ENCODE peak calls at places on chromosomes 3 and 15, in six cellular contexts. V, E, I, X, C and A are unnamed samples.

GRCh38 chr15:82855286-82856092 is 46.1 kb downstream of the WHAMM start:
- ATAC-seq in E (peak), V (no peak), I (no peak), C (no peak), X (no peak), A (no peak)

GRCh38 chr15:48672206-48672605 is 26.7 kb upstream of the FBN1 start:
- ATAC-seq in V (no peak), C (no peak), E (no peak), X (no peak), I (peak), A (no peak)

GRCh38 chr3:183485093-183485492 is 56.7 kb upstream of the MCF2L2 start:
- ATAC-seq in X (no peak), C (no peak), E (no peak), V (no peak), I (no peak), A (no peak)

GRCh38 chr3:155661730-155662129 is 83.1 kb downstream of the PLCH1 start:
- ATAC-seq in X (no peak), C (no peak), I (peak), V (no peak), E (no peak), A (no peak)

GRCh38 chr3:138409171-138409570 is 25.2 kb upstream of the ESYT3 start:
- ATAC-seq in X (no peak), I (no peak), C (no peak), V (no peak), E (no peak), A (no peak)

GRCh38 chr3:28124882-28125281 is 116.5 kb upstream of the CMC1 start:
- ATAC-seq in X (peak), E (no peak), C (no peak), I (no peak), V (no peak), A (no peak)

GRCh38 chr15:33086500-33087141 is 107.9 kb downstream of the FMN1 start:
- ATAC-seq in C (no peak), I (peak), E (peak), X (peak), V (peak), A (no peak)

GRCh38 chr3:43959498-43960447 is 269.0 kb downstream of the ABHD5 start:
- ATAC-seq in I (peak), C (no peak), V (no peak), X (no peak), E (no peak), A (no peak)

GRCh38 chr3:54988302-54989022 is 60.6 kb upstream of the LRTM1 start:
- ATAC-seq in E (no peak), C (no peak), X (no peak), V (no peak), I (peak), A (peak)

GRCh38 chr3:27630892-27631291 is 91.2 kb downstream of the EOMES start:
- ATAC-seq in C (no peak), E (no peak), X (peak), I (no peak), V (no peak), A (no peak)

GRCh38 chr15:74808073-74808839 is 4.4 kb upstream of the LMAN1L start:
- ATAC-seq in V (no peak), E (peak), C (peak), I (peak), X (peak), A (no peak)

GRCh38 chr3:195023576-195023975 is 247.4 kb downstream of the XXYLT1 start:
- ATAC-seq in I (no peak), V (no peak), X (no peak), C (no peak), E (no peak), A (no peak)

GRCh38 chr3:4310971-4311370 is 7.8 kb downstream of the SETMAR start:
- ATAC-seq in V (no peak), C (no peak), I (no peak), X (no peak), E (peak), A (no peak)

GRCh38 chr15:99320374-99321215 is 69.3 kb downstream of the LRRC28 start:
- ATAC-seq in V (no peak), E (no peak), X (no peak), C (no peak), I (no peak), A (no peak)

GRCh38 chr3:11244131-11244677 is 28.0 kb upstream of the ATG7 start:
- ATAC-seq in I (no peak), C (no peak), X (no peak), E (peak), V (peak), A (no peak)

GRCh38 chr15:68792901-68793766 is 27.6 kb downstream of the ANP32A start:
- ATAC-seq in C (no peak), V (no peak), E (no peak), I (no peak), X (no peak), A (no peak)

GRCh38 chr3:8761866-8762265 is 7.5 kb downstream of the OXTR start:
- ATAC-seq in E (no peak), V (no peak), X (no peak), I (no peak), C (no peak), A (no peak)

GRCh38 chr3:51802091-51802720 is 23.2 kb upstream of the IQCF6 start:
- ATAC-seq in E (no peak), V (no peak), C (no peak), X (no peak), I (no peak), A (no peak)

GRCh38 chr15:90138071-90138833 is 36.0 kb upstream of the IDH2 start:
- ATAC-seq in C (no peak), I (no peak), V (no peak), X (no peak), E (no peak), A (peak)

DNA sequence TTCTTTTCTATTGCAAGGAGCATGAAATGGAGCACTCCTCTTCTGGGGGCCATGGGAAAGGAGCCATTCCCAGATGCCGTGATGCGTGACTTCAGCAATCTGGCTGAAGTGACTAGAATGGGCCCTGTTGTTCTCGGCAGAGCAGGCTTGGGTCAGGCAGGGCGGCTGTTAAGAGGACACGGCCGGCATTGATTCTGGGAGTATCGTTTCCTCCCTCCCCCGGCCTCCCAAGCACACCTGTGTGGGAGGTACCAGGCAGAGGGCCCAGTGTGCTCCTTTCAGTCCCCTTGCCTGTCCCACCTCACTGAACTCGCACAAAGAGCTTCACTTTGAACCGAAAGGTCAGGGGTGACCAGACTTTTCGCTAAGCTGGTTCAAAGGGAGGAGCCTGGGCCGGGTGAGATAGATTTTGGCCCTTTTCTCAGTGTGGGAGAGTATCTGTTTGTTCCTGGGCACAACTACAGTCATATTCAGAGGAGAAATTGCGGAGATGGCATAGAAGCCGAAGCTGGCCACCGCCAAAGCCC is 92.7 kb downstream of the CEMIP start:
- ATAC-seq in I (no peak), X (peak), E (no peak), C (no peak), V (no peak), A (no peak)
- TF ChIP-seq EP300 in I (no peak), X (no peak), E (no peak), C (no peak), V (no peak), A (no peak)

DNA sequence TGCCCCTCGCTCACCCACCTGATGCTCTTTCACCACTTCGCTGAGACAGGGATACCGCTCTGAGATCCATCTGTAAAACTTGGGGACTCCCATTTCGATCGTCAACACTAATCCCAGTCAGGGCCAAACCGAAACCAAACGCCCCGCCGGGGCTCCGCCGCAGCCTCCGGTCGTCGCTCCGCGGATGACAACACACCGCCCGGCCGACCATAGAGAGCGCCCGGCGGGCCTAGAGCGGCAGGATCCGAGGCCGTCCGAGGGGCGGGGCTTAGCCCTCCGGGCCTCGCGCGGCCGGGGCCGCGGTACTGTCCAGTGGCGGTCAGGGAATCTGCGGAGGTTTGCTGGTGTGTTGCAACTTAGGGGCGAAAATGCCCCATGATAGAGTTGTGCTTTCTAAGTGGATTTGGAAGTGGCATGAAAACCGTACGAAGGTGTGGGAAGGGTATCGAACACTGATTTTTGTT is at the start of gene XRN1:
- ATAC-seq in E (peak), I (peak), C (peak), X (peak), V (peak), A (peak)
- TF ChIP-seq EP300 in E (no peak), I (no peak), C (peak), X (no peak), V (no peak), A (no peak)

DNA sequence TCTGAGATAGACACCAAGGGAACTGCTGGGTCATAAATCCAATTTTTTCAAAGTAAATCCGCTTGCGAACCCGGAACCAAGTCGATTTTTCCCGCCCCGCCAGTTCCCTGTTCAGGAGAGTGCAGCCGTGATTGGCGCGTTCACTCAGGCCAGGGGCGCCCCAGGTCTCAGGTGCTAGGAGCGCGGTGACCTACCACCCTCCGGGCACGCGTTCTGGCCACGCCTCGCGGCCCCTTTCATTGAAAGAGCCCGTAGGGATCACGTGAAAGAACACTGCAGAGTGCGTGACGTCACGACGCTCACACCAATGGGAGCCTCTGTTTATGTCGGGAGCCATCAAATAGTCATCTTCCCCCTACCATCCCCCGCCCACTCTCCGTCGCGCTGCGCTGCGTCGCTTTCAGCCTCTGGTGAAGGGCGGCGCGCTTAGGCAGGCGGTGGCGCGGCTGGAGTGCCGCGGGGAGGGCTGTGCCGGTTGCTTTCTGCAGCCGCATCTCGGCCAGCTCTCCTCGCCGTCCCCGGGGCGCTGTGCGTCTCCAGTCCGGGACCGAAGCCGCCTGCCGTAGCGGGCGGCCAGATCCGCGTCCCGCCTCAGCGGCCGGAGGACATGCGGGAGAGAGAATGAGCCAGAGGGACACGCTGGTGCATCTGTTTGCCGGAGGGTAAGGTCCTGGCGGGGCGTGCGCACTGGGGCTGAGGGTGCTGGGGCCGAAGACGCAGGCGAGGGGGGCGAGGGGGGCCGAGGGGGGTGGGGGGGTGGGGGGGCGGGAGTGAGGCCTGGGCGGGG is at the start of gene SLC25A36:
- ATAC-seq in C (peak), I (peak), X (peak), E (peak), V (peak), A (peak)
- TF ChIP-seq EP300 in C (peak), I (no peak), X (no peak), E (no peak), V (no peak), A (no peak)

DNA sequence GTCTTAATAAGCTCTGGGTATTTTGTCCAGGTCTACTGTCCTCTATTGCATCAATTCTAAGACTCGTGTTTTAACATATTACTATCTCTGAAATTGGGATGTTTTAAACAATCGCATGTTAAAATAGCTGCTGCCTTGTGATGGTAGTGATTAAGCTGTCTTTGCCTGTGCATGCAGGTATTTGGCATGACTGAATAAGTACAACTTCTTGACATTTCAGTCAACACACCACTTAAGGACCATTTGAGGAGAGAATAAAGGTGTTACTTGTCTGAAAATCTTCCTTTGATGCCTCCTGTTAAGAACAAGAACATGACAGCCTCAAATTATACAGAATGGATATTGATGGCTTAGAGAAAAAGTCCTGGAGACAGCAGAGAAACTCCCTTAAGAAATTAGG is 33.0 kb downstream of the SLC35A5 start:
- ATAC-seq in E (no peak), V (no peak), C (no peak), I (no peak), X (no peak), A (no peak)
- TF ChIP-seq EP300 in E (no peak), V (no peak), C (no peak), I (no peak), X (no peak), A (no peak)

GRCh38 chr3:15638193-15638890 is 36.8 kb downstream of the BTD start:
- ATAC-seq in C (no peak), E (no peak), X (peak), I (no peak), V (no peak), A (no peak)
- TF ChIP-seq EP300 in C (no peak), E (no peak), X (no peak), I (no peak), V (no peak), A (no peak)